ENCODE peak calls at places on chromosome 20, in six cellular contexts. J is PC-9, Y is NCI-H1417, B is C1 segment of cervical spinal cord, C is RWPE1, F is SW480. R is an unnamed sample.

GRCh38 chr20:64164123-64164836 is at the start of gene MYT1:
- DNase-seq in J (no peak), Y (peak), F (peak), C (no peak), B (no peak), R (no peak)

GRCh38 chr20:59003836-59004492 is 3.1 kb downstream of the CTSZ start:
- DNase-seq in J (no peak), F (no peak), B (no peak), Y (peak), C (no peak), R (no peak)

GRCh38 chr20:35991142-35991771 is 22.9 kb downstream of the CNBD2 start:
- DNase-seq in F (peak), J (peak), B (no peak), C (peak), Y (no peak), R (no peak)

GRCh38 chr20:58623579-58624473 is 27.3 kb upstream of the STX16 start:
- DNase-seq in Y (no peak), B (no peak), C (peak), F (peak), J (peak), R (no peak)

GRCh38 chr20:46638367-46639274 is 12.6 kb downstream of the SLC13A3 start:
- DNase-seq in J (no peak), B (no peak), Y (no peak), C (no peak), F (peak), R (no peak)

GRCh38 chr20:50404419-50405234 is 105.6 kb upstream of the PTPN1 start:
- DNase-seq in F (no peak), Y (no peak), C (no peak), B (no peak), J (no peak), R (no peak)

GRCh38 chr20:23257848-23258746 is 92.5 kb upstream of the NXT1 start:
- DNase-seq in J (no peak), B (no peak), C (peak), Y (peak), F (peak), R (peak)

GRCh38 chr20:48267825-48268615 is 482.7 kb upstream of the SULF2 start:
- DNase-seq in C (no peak), Y (no peak), B (no peak), F (no peak), J (no peak), R (no peak)

GRCh38 chr20:59813948-59814834 is 119.2 kb downstream of the SYCP2 start:
- DNase-seq in B (no peak), C (no peak), J (no peak), F (no peak), Y (no peak), R (peak)

GRCh38 chr20:63633732-63634131 is 6.8 kb upstream of the GMEB2 start:
- DNase-seq in B (no peak), F (no peak), C (no peak), J (no peak), Y (no peak), R (no peak)

GRCh38 chr20:20369353-20370086 is 1.6 kb downstream of the INSM1 start:
- DNase-seq in F (peak), J (no peak), Y (no peak), B (no peak), C (no peak), R (no peak)

GRCh38 chr20:63525968-63526367 is 5.4 kb downstream of the PPDPF start:
- DNase-seq in F (no peak), Y (no peak), J (no peak), C (no peak), B (no peak), R (no peak)

GRCh38 chr20:17761612-17762011 is 61.8 kb downstream of the BANF2 start:
- DNase-seq in F (peak), B (no peak), Y (no peak), C (peak), J (no peak), R (no peak)

GRCh38 chr20:62378215-62378614 is 8.7 kb upstream of the RPS21 start:
- DNase-seq in F (no peak), B (no peak), Y (no peak), J (peak), C (peak), R (no peak)

GRCh38 chr20:25991051-25991755 is 294.6 kb upstream of the ZNF337 start:
- DNase-seq in B (no peak), F (no peak), J (no peak), Y (no peak), C (no peak), R (no peak)

GRCh38 chr20:52209154-52209571 is 17.6 kb upstream of the ZFP64 start:
- DNase-seq in Y (no peak), J (no peak), C (no peak), F (peak), B (no peak), R (no peak)

GRCh38 chr20:1437222-1437904 is 29.3 kb downstream of the NSFL1C start:
- DNase-seq in B (peak), J (peak), F (peak), C (peak), Y (peak), R (no peak)

GRCh38 chr20:21901470-21902275 is 196.2 kb downstream of the PAX1 start:
- DNase-seq in C (no peak), Y (no peak), F (no peak), B (no peak), J (no peak), R (no peak)

R was measured in vagina.